ENCODE peak calls at places on chromosomes 12 and 14, in four cellular contexts. G is transverse colon, K is body of pancreas, X is breast epithelium. T is an unnamed sample. For H3K4me1, the result is how much of the 10 kb centered on the place peaks cover.

GRCh38 chr12:82688619-82689018 is 1.9 kb downstream of the TMTC2 start:
- DNase-seq in G (no peak), K (no peak), X (no peak), T (no peak)

GRCh38 chr12:16526693-16527092 is 79.3 kb downstream of the LMO3 start:
- DNase-seq in G (no peak), K (no peak), X (no peak), T (no peak)

GRCh38 chr12:48187916-48188695 is 4.7 kb downstream of the CCDC184 start:
- DNase-seq in G (no peak), K (no peak), X (no peak), T (no peak)

GRCh38 chr12:120012067-120012621 is 23.1 kb downstream of the BICDL1 start:
- DNase-seq in G (no peak), K (no peak), X (no peak), T (no peak)

GRCh38 chr12:33370318-33370717 is 69.3 kb downstream of the SYT10 start:
- DNase-seq in G (no peak), K (no peak), X (no peak), T (no peak)

GRCh38 chr12:85405781-85406522 is 125.9 kb downstream of the ALX1 start:
- DNase-seq in G (no peak), K (no peak), X (no peak), T (no peak)

GRCh38 chr14:59588136-59588535 is 11.5 kb upstream of the CCDC175 start:
- DNase-seq in G (no peak), K (no peak), X (no peak), T (no peak)

GRCh38 chr14:64736271-64737131 is 32.3 kb downstream of the PLEKHG3 start:
- DNase-seq in G (peak), K (peak), X (peak), T (peak)

GRCh38 chr14:88834883-88835431 is 10.5 kb downstream of the TTC8 start:
- DNase-seq in G (no peak), K (no peak), X (no peak), T (no peak)

GRCh38 chr14:104753528-104754212 is 723 bp downstream of the SIVA1 start:
- DNase-seq in G (peak), K (no peak), X (no peak), T (peak)

GRCh38 chr14:69999246-69999645 is 120.0 kb downstream of the SMOC1 start:
- DNase-seq in G (no peak), K (peak), X (peak), T (no peak)

GRCh38 chr14:31781578-31781977 is 220.4 kb downstream of the NUBPL start:
- DNase-seq in G (no peak), K (no peak), X (no peak), T (no peak)

GRCh38 chr12:96237465-96238077 is 43.4 kb downstream of the ELK3 start:
- DNase-seq in G (peak), K (peak), X (peak), T (no peak)

GRCh38 chr12:96236221-96236822 is 42.1 kb downstream of the ELK3 start:
- DNase-seq in G (peak), K (no peak), X (peak), T (peak)

GRCh38 chr12:96235497-96235826 is 41.3 kb downstream of the ELK3 start:
- DNase-seq in G (no peak), K (no peak), X (no peak), T (no peak)

GRCh38 chr12:96238336-96239031 is 44.3 kb downstream of the ELK3 start:
- DNase-seq in G (no peak), K (no peak), X (no peak), T (no peak)

DNA sequence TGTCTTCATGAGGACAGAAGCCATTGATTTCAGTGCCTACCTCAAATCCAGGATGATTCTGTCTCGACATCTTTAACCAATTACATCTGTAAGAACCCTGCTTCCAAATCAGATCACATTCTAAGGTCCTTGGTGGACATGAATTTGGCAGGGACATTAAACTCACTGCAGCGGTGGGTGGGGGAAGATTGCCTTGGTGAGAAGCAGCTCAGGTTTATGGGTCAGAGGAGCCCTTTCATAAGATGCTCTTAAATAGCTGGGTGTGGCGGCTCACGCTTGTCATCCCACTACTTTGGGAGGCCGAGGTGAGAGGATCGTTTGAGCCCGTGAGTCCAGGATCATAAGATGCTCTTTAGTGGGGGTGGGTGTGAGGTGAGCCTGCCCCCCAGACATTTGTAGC is 42.9 kb downstream of the ELK3 start:
- DNase-seq in G (no peak), K (no peak), X (no peak), T (no peak)
- H3K4me1 ChIP-seq in G (half or more), K (under half), X (under half), T (under half)

GRCh38 chr14:23362200-23362599 is 2.8 kb downstream of the EFS start:
- DNase-seq in G (no peak), K (no peak), X (no peak), T (no peak)

GRCh38 chr14:23366163-23366921 is 1.4 kb upstream of the EFS start:
- DNase-seq in G (peak), K (no peak), X (peak), T (peak)

GRCh38 chr14:23364164-23364571 is 804 bp downstream of the EFS start:
- DNase-seq in G (no peak), K (no peak), X (peak), T (no peak)

GRCh38 chr14:23364604-23365352 is at the start of gene EFS:
- DNase-seq in G (no peak), K (no peak), X (peak), T (no peak)

GRCh38 chr14:23365353-23366162 is 586 bp upstream of the EFS start:
- DNase-seq in G (no peak), K (no peak), X (no peak), T (peak)
- H3K4me3 ChIP-seq in G (peak), K (no peak), X (peak), T (peak)

GRCh38 chr12:132455565-132455964 is 34.4 kb upstream of the FBRSL1 start:
- DNase-seq in G (no peak), K (no peak), X (no peak), T (no peak)
- TF ChIP-seq POLR2A in G (no peak), K (no peak), X (no peak), T (no peak)

DNA sequence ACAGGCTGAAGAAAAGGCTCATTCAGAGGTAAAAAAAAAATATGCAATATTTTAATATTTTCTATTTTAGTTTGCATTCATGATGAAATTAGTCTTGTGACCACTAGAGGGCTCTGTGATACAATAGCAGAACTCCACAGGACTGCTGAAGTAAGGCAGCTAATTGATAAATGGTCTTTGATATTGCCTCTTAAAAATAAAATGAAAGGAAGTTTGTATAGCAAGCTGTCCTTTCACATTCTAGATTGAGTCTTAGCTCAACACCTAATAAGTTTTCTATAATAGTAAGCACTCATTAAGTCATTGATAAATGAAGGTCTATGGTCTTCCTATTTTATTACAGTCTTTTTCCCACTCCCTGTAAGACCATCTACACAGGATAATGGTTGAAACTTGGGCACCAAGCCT is 315.7 kb downstream of the NAV3 start:
- DNase-seq in G (no peak), K (no peak), X (no peak), T (no peak)
- H3K4me1 ChIP-seq in G (under half), K (under half), X (under half), T (under half)

GRCh38 chr12:14880890-14881453 is 4.7 kb downstream of the MGP start:
- DNase-seq in G (no peak), K (no peak), X (no peak), T (no peak)

GRCh38 chr12:14886271-14886670 is 617 bp upstream of the MGP start:
- DNase-seq in G (no peak), K (no peak), X (no peak), T (no peak)

GRCh38 chr12:14885718-14886201 is at the start of gene MGP:
- DNase-seq in G (peak), K (peak), X (peak), T (peak)

GRCh38 chr12:14884458-14884878 is 1.2 kb downstream of the MGP start:
- DNase-seq in G (peak), K (peak), X (peak), T (peak)

GRCh38 chr12:14883663-14884062 is 2.0 kb downstream of the MGP start:
- DNase-seq in G (no peak), K (no peak), X (no peak), T (no peak)
- H3K4me3 ChIP-seq in G (no peak), K (no peak), X (peak), T (peak)

GRCh38 chr12:104059963-104060362 is 4.4 kb upstream of the HCFC2 start:
- DNase-seq in G (no peak), K (no peak), X (no peak), T (no peak)

GRCh38 chr12:104063712-104064030 is 660 bp upstream of the HCFC2 start:
- DNase-seq in G (no peak), K (peak), X (no peak), T (peak)

GRCh38 chr12:104060791-104061190 is 3.5 kb upstream of the HCFC2 start:
- DNase-seq in G (no peak), K (no peak), X (no peak), T (no peak)

GRCh38 chr12:104064842-104065441 is 611 bp downstream of the HCFC2 start:
- DNase-seq in G (peak), K (peak), X (no peak), T (peak)

GRCh38 chr12:104064031-104064841 is at the start of gene HCFC2:
- DNase-seq in G (peak), K (peak), X (peak), T (peak)
- TF ChIP-seq POLR2A in G (peak), K (peak), X (peak), T (peak)